ENCODE peak calls at places on chromosomes 5 and 9, in eight cellular contexts. One of them, this sample, is unnamed.

GRCh38 chr9:27519466-27520465 is 4.3 kb upstream of the IFNK start:
- DNase-seq in CD4-positive, CD25-positive, alpha-beta regulatory T cell: no peak
- DNase-seq in neural progenitor cell: no peak
- DNase-seq in heart left ventricle: no peak
- DNase-seq in HAP-1: no peak
- DNase-seq in effector memory CD4-positive, alpha-beta T cell: no peak
- DNase-seq in H9: no peak
- DNase-seq in astrocyte: peak; percentile 15
- DNase-seq in this sample: no peak

GRCh38 chr9:124877383-124877782 is 15.5 kb downstream of the ARPC5L start:
- DNase-seq in effector memory CD4-positive, alpha-beta T cell: no peak
- DNase-seq in CD4-positive, CD25-positive, alpha-beta regulatory T cell: no peak
- DNase-seq in HAP-1: no peak
- DNase-seq in H9: no peak
- DNase-seq in astrocyte: no peak
- DNase-seq in neural progenitor cell: no peak
- DNase-seq in heart left ventricle: no peak
- DNase-seq in this sample: no peak

GRCh38 chr5:77743181-77743580 is 33.0 kb downstream of the TBCA start:
- DNase-seq in HAP-1: no peak
- DNase-seq in effector memory CD4-positive, alpha-beta T cell: no peak
- DNase-seq in H9: no peak
- DNase-seq in astrocyte: peak; percentile 46
- DNase-seq in heart left ventricle: no peak
- DNase-seq in CD4-positive, CD25-positive, alpha-beta regulatory T cell: no peak
- DNase-seq in neural progenitor cell: no peak
- DNase-seq in this sample: no peak

GRCh38 chr5:69531010-69531785 is 28.8 kb upstream of the GTF2H2C start:
- DNase-seq in astrocyte: no peak
- DNase-seq in heart left ventricle: no peak
- DNase-seq in CD4-positive, CD25-positive, alpha-beta regulatory T cell: no peak
- DNase-seq in neural progenitor cell: no peak
- DNase-seq in H9: no peak
- DNase-seq in HAP-1: no peak
- DNase-seq in effector memory CD4-positive, alpha-beta T cell: no peak
- DNase-seq in this sample: no peak

GRCh38 chr9:10876333-10876732 is 263.5 kb upstream of the PTPRD start:
- DNase-seq in neural progenitor cell: no peak
- DNase-seq in HAP-1: no peak
- DNase-seq in heart left ventricle: no peak
- DNase-seq in astrocyte: peak; percentile 6
- DNase-seq in effector memory CD4-positive, alpha-beta T cell: no peak
- DNase-seq in H9: no peak
- DNase-seq in CD4-positive, CD25-positive, alpha-beta regulatory T cell: no peak
- DNase-seq in this sample: no peak

GRCh38 chr5:14405267-14405666 is 176.3 kb upstream of the OTULINL start:
- DNase-seq in astrocyte: peak; percentile 46
- DNase-seq in HAP-1: peak; percentile 21
- DNase-seq in CD4-positive, CD25-positive, alpha-beta regulatory T cell: no peak
- DNase-seq in H9: peak; percentile 58
- DNase-seq in heart left ventricle: no peak
- DNase-seq in effector memory CD4-positive, alpha-beta T cell: no peak
- DNase-seq in neural progenitor cell: peak; percentile 37
- DNase-seq in this sample: no peak

GRCh38 chr9:94931725-94932124 is 205.2 kb downstream of the AOPEP start:
- DNase-seq in CD4-positive, CD25-positive, alpha-beta regulatory T cell: no peak
- DNase-seq in effector memory CD4-positive, alpha-beta T cell: no peak
- DNase-seq in H9: no peak
- DNase-seq in astrocyte: peak; percentile 52
- DNase-seq in neural progenitor cell: no peak
- DNase-seq in HAP-1: no peak
- DNase-seq in heart left ventricle: no peak
- DNase-seq in this sample: no peak

GRCh38 chr9:131812116-131812790 is 72.4 kb upstream of the RAPGEF1 start:
- DNase-seq in CD4-positive, CD25-positive, alpha-beta regulatory T cell: no peak
- DNase-seq in H9: no peak
- DNase-seq in astrocyte: no peak
- DNase-seq in neural progenitor cell: no peak
- DNase-seq in HAP-1: no peak
- DNase-seq in heart left ventricle: no peak
- DNase-seq in effector memory CD4-positive, alpha-beta T cell: no peak
- DNase-seq in this sample: no peak

GRCh38 chr5:126359884-126360283 is 63.3 kb upstream of the GRAMD2B start:
- DNase-seq in astrocyte: no peak
- DNase-seq in CD4-positive, CD25-positive, alpha-beta regulatory T cell: no peak
- DNase-seq in neural progenitor cell: no peak
- DNase-seq in HAP-1: no peak
- DNase-seq in H9: no peak
- DNase-seq in heart left ventricle: no peak
- DNase-seq in effector memory CD4-positive, alpha-beta T cell: no peak
- DNase-seq in this sample: no peak

GRCh38 chr5:67879619-67880357 is 335.8 kb upstream of the PIK3R1 start:
- DNase-seq in heart left ventricle: no peak
- DNase-seq in HAP-1: no peak
- DNase-seq in neural progenitor cell: no peak
- DNase-seq in H9: no peak
- DNase-seq in astrocyte: peak; percentile 85
- DNase-seq in effector memory CD4-positive, alpha-beta T cell: no peak
- DNase-seq in CD4-positive, CD25-positive, alpha-beta regulatory T cell: no peak
- DNase-seq in this sample: no peak

GRCh38 chr5:133985540-133986180 is 17.2 kb upstream of the C5orf15 start:
- DNase-seq in effector memory CD4-positive, alpha-beta T cell: no peak
- DNase-seq in heart left ventricle: no peak
- DNase-seq in astrocyte: no peak
- DNase-seq in H9: no peak
- DNase-seq in neural progenitor cell: no peak
- DNase-seq in HAP-1: no peak
- DNase-seq in CD4-positive, CD25-positive, alpha-beta regulatory T cell: no peak
- DNase-seq in this sample: no peak

GRCh38 chr9:137351781-137352501 is 49.9 kb upstream of the NRARP start:
- DNase-seq in heart left ventricle: no peak
- DNase-seq in CD4-positive, CD25-positive, alpha-beta regulatory T cell: no peak
- DNase-seq in HAP-1: no peak
- DNase-seq in effector memory CD4-positive, alpha-beta T cell: no peak
- DNase-seq in astrocyte: no peak
- DNase-seq in H9: no peak
- DNase-seq in neural progenitor cell: no peak
- DNase-seq in this sample: no peak
- H3K9me3 ChIP-seq in heart left ventricle: peaks cover 8% of the 10 kb centered on the region
- H3K9me3 ChIP-seq in CD4-positive, CD25-positive, alpha-beta regulatory T cell: no peaks in the 10 kb centered on the region
- H3K9me3 ChIP-seq in HAP-1: no peaks in the 10 kb centered on the region
- H3K9me3 ChIP-seq in effector memory CD4-positive, alpha-beta T cell: no peaks in the 10 kb centered on the region
- H3K9me3 ChIP-seq in astrocyte: peaks cover 11% of the 10 kb centered on the region
- H3K9me3 ChIP-seq in H9: peaks cover 16% of the 10 kb centered on the region
- H3K9me3 ChIP-seq in neural progenitor cell: peaks cover 2% of the 10 kb centered on the region
- H3K9me3 ChIP-seq in this sample: no peaks in the 10 kb centered on the region

GRCh38 chr5:141322261-141322660 is 1.7 kb upstream of the TAF7 start:
- DNase-seq in CD4-positive, CD25-positive, alpha-beta regulatory T cell: no peak
- DNase-seq in heart left ventricle: no peak
- DNase-seq in astrocyte: no peak
- DNase-seq in neural progenitor cell: no peak
- DNase-seq in HAP-1: no peak
- DNase-seq in effector memory CD4-positive, alpha-beta T cell: no peak
- DNase-seq in H9: no peak
- DNase-seq in this sample: no peak
- H3K9me3 ChIP-seq in CD4-positive, CD25-positive, alpha-beta regulatory T cell: peaks cover 47% of the 10 kb centered on the region
- H3K9me3 ChIP-seq in heart left ventricle: peaks cover 42% of the 10 kb centered on the region
- H3K9me3 ChIP-seq in astrocyte: peaks cover 19% of the 10 kb centered on the region
- H3K9me3 ChIP-seq in neural progenitor cell: peaks cover 26% of the 10 kb centered on the region
- H3K9me3 ChIP-seq in HAP-1: peaks cover 14% of the 10 kb centered on the region
- H3K9me3 ChIP-seq in effector memory CD4-positive, alpha-beta T cell: peaks cover 26% of the 10 kb centered on the region
- H3K9me3 ChIP-seq in H9: peaks cover 22% of the 10 kb centered on the region
- H3K9me3 ChIP-seq in this sample: peaks cover 23% of the 10 kb centered on the region

GRCh38 chr9:12497790-12498189 is 195.4 kb upstream of the TYRP1 start:
- DNase-seq in neural progenitor cell: no peak
- DNase-seq in CD4-positive, CD25-positive, alpha-beta regulatory T cell: no peak
- DNase-seq in HAP-1: no peak
- DNase-seq in H9: no peak
- DNase-seq in astrocyte: no peak
- DNase-seq in heart left ventricle: no peak
- DNase-seq in effector memory CD4-positive, alpha-beta T cell: no peak
- DNase-seq in this sample: no peak
- H3K9me3 ChIP-seq in neural progenitor cell: no peaks in the 10 kb centered on the region
- H3K9me3 ChIP-seq in CD4-positive, CD25-positive, alpha-beta regulatory T cell: peaks cover 3% of the 10 kb centered on the region
- H3K9me3 ChIP-seq in HAP-1: no peaks in the 10 kb centered on the region
- H3K9me3 ChIP-seq in H9: no peaks in the 10 kb centered on the region
- H3K9me3 ChIP-seq in astrocyte: no peaks in the 10 kb centered on the region
- H3K9me3 ChIP-seq in heart left ventricle: no peaks in the 10 kb centered on the region
- H3K9me3 ChIP-seq in effector memory CD4-positive, alpha-beta T cell: no peaks in the 10 kb centered on the region
- H3K9me3 ChIP-seq in this sample: no peaks in the 10 kb centered on the region

DNA sequence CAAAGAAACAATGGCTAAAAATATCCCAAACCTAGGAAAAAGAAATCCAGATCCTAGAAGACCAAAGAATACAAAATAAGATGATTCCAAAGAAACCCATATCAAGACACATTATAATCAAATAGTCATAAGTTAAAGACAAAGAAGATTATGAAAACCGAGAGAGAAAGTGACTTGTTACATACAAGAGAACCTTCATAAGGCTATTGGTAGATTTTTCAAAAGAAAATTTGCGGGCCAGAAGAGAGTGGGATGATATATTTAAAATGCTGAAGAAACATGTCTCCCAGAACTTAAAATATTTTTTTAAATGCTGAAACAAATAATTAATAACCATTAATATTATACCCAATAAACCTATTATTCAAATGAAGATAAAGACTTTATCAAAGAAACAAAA is 687.3 kb downstream of the TLE4 start:
- DNase-seq in astrocyte: no peak
- DNase-seq in effector memory CD4-positive, alpha-beta T cell: no peak
- DNase-seq in HAP-1: no peak
- DNase-seq in heart left ventricle: no peak
- DNase-seq in H9: no peak
- DNase-seq in CD4-positive, CD25-positive, alpha-beta regulatory T cell: no peak
- DNase-seq in neural progenitor cell: no peak
- DNase-seq in this sample: no peak
- H3K9me3 ChIP-seq in astrocyte: peaks cover 6% of the 10 kb centered on the region
- H3K9me3 ChIP-seq in effector memory CD4-positive, alpha-beta T cell: no peaks in the 10 kb centered on the region
- H3K9me3 ChIP-seq in HAP-1: no peaks in the 10 kb centered on the region
- H3K9me3 ChIP-seq in heart left ventricle: peaks cover 25% of the 10 kb centered on the region
- H3K9me3 ChIP-seq in H9: no peaks in the 10 kb centered on the region
- H3K9me3 ChIP-seq in CD4-positive, CD25-positive, alpha-beta regulatory T cell: peaks cover 10% of the 10 kb centered on the region
- H3K9me3 ChIP-seq in neural progenitor cell: peaks cover 9% of the 10 kb centered on the region
- H3K9me3 ChIP-seq in this sample: no peaks in the 10 kb centered on the region

GRCh38 chr9:122551371-122551770 is 1.5 kb upstream of the OR1N2 start:
- DNase-seq in H9: no peak
- DNase-seq in HAP-1: no peak
- DNase-seq in CD4-positive, CD25-positive, alpha-beta regulatory T cell: no peak
- DNase-seq in neural progenitor cell: no peak
- DNase-seq in heart left ventricle: no peak
- DNase-seq in effector memory CD4-positive, alpha-beta T cell: no peak
- DNase-seq in astrocyte: no peak
- DNase-seq in this sample: no peak
- H3K9me3 ChIP-seq in H9: peaks cover 40% of the 10 kb centered on the region
- H3K9me3 ChIP-seq in HAP-1: no peaks in the 10 kb centered on the region
- H3K9me3 ChIP-seq in CD4-positive, CD25-positive, alpha-beta regulatory T cell: no peaks in the 10 kb centered on the region
- H3K9me3 ChIP-seq in neural progenitor cell: peaks cover 6% of the 10 kb centered on the region
- H3K9me3 ChIP-seq in heart left ventricle: no peaks in the 10 kb centered on the region
- H3K9me3 ChIP-seq in effector memory CD4-positive, alpha-beta T cell: no peaks in the 10 kb centered on the region
- H3K9me3 ChIP-seq in astrocyte: no peaks in the 10 kb centered on the region
- H3K9me3 ChIP-seq in this sample: no peaks in the 10 kb centered on the region

GRCh38 chr5:18090177-18090576 is 455.9 kb downstream of the TAF11L14 start:
- DNase-seq in H9: no peak
- DNase-seq in HAP-1: no peak
- DNase-seq in astrocyte: no peak
- DNase-seq in CD4-positive, CD25-positive, alpha-beta regulatory T cell: no peak
- DNase-seq in effector memory CD4-positive, alpha-beta T cell: no peak
- DNase-seq in neural progenitor cell: no peak
- DNase-seq in heart left ventricle: no peak
- DNase-seq in this sample: no peak
- H3K9me3 ChIP-seq in H9: no peaks in the 10 kb centered on the region
- H3K9me3 ChIP-seq in HAP-1: no peaks in the 10 kb centered on the region
- H3K9me3 ChIP-seq in astrocyte: no peaks in the 10 kb centered on the region
- H3K9me3 ChIP-seq in CD4-positive, CD25-positive, alpha-beta regulatory T cell: no peaks in the 10 kb centered on the region
- H3K9me3 ChIP-seq in effector memory CD4-positive, alpha-beta T cell: no peaks in the 10 kb centered on the region
- H3K9me3 ChIP-seq in neural progenitor cell: no peaks in the 10 kb centered on the region
- H3K9me3 ChIP-seq in heart left ventricle: no peaks in the 10 kb centered on the region
- H3K9me3 ChIP-seq in this sample: no peaks in the 10 kb centered on the region

This sample was measured in T-helper 17 cell.